ENCODE peak calls at places on chromosomes 3 and 15, in five cellular contexts. One of them, this sample, is unnamed.
A peak's percentile ranks its signal among the peaks of the same experiment; 100 is the strongest.

GRCh38 chr3:10972359-10972758 is 20.2 kb upstream of the SLC6A1 start:
- DNase-seq in OCI-LY7: no peak
- DNase-seq in fibroblast of the conjunctiva: no peak
- DNase-seq in SK-N-SH: no peak
- DNase-seq in mesenteric fat pad: no peak
- DNase-seq in this sample: no peak

GRCh38 chr15:76217029-76217866 is 94.0 kb downstream of the ETFA start:
- DNase-seq in SK-N-SH: no peak
- DNase-seq in fibroblast of the conjunctiva: no peak
- DNase-seq in mesenteric fat pad: no peak
- DNase-seq in OCI-LY7: no peak
- DNase-seq in this sample: no peak

GRCh38 chr15:40190591-40190990 is 29.7 kb downstream of the BUB1B start:
- DNase-seq in SK-N-SH: no peak
- DNase-seq in fibroblast of the conjunctiva: peak; percentile 23
- DNase-seq in mesenteric fat pad: no peak
- DNase-seq in OCI-LY7: no peak
- DNase-seq in this sample: no peak

GRCh38 chr3:157392104-157392503 is 44.5 kb upstream of the PTX3 start:
- DNase-seq in mesenteric fat pad: no peak
- DNase-seq in SK-N-SH: no peak
- DNase-seq in OCI-LY7: no peak
- DNase-seq in fibroblast of the conjunctiva: no peak
- DNase-seq in this sample: no peak

GRCh38 chr15:27865926-27866325 is 233.2 kb downstream of the OCA2 start:
- DNase-seq in fibroblast of the conjunctiva: no peak
- DNase-seq in OCI-LY7: no peak
- DNase-seq in SK-N-SH: no peak
- DNase-seq in mesenteric fat pad: no peak
- DNase-seq in this sample: peak; percentile 10

GRCh38 chr15:41486286-41486685 is 7.4 kb upstream of the ITPKA start:
- DNase-seq in fibroblast of the conjunctiva: no peak
- DNase-seq in OCI-LY7: no peak
- DNase-seq in SK-N-SH: peak; percentile 28
- DNase-seq in mesenteric fat pad: no peak
- DNase-seq in this sample: no peak

GRCh38 chr3:46215810-46216414 is 7.8 kb upstream of the CCR1 start:
- DNase-seq in OCI-LY7: no peak
- DNase-seq in SK-N-SH: no peak
- DNase-seq in fibroblast of the conjunctiva: no peak
- DNase-seq in mesenteric fat pad: no peak
- DNase-seq in this sample: no peak

GRCh38 chr3:66554178-66554577 is 53.4 kb upstream of the LRIG1 start:
- DNase-seq in OCI-LY7: peak; percentile 19
- DNase-seq in SK-N-SH: no peak
- DNase-seq in fibroblast of the conjunctiva: no peak
- DNase-seq in mesenteric fat pad: no peak
- DNase-seq in this sample: no peak

GRCh38 chr3:156788846-156789245 is 37.3 kb upstream of the LEKR1 start:
- DNase-seq in mesenteric fat pad: no peak
- DNase-seq in OCI-LY7: no peak
- DNase-seq in SK-N-SH: no peak
- DNase-seq in fibroblast of the conjunctiva: no peak
- DNase-seq in this sample: no peak

GRCh38 chr15:81155375-81156218 is 21.5 kb downstream of the CFAP161 start:
- DNase-seq in fibroblast of the conjunctiva: peak; percentile 75
- DNase-seq in OCI-LY7: peak; percentile 62
- DNase-seq in mesenteric fat pad: no peak
- DNase-seq in SK-N-SH: peak; percentile 46
- DNase-seq in this sample: peak; percentile 53

GRCh38 chr15:36356511-36356910 is 222.9 kb upstream of the CDIN1 start:
- DNase-seq in mesenteric fat pad: no peak
- DNase-seq in fibroblast of the conjunctiva: no peak
- DNase-seq in SK-N-SH: no peak
- DNase-seq in OCI-LY7: no peak
- DNase-seq in this sample: no peak

GRCh38 chr15:26773917-26774316 is 1.1 kb upstream of the GABRB3 start:
- DNase-seq in OCI-LY7: no peak
- DNase-seq in SK-N-SH: no peak
- DNase-seq in fibroblast of the conjunctiva: no peak
- DNase-seq in mesenteric fat pad: no peak
- DNase-seq in this sample: peak; percentile 45

GRCh38 chr3:113140876-113141275 is 70.5 kb upstream of the BOC start:
- DNase-seq in OCI-LY7: no peak
- DNase-seq in SK-N-SH: no peak
- DNase-seq in fibroblast of the conjunctiva: no peak
- DNase-seq in mesenteric fat pad: no peak
- DNase-seq in this sample: no peak

GRCh38 chr3:195009607-195010006 is 261.4 kb downstream of the XXYLT1 start:
- DNase-seq in fibroblast of the conjunctiva: no peak
- DNase-seq in OCI-LY7: no peak
- DNase-seq in SK-N-SH: no peak
- DNase-seq in mesenteric fat pad: no peak
- DNase-seq in this sample: no peak

GRCh38 chr3:125231895-125232294 is 19.3 kb upstream of the SLC12A8 start:
- DNase-seq in SK-N-SH: no peak
- DNase-seq in mesenteric fat pad: no peak
- DNase-seq in fibroblast of the conjunctiva: peak; percentile 30
- DNase-seq in OCI-LY7: no peak
- DNase-seq in this sample: no peak

GRCh38 chr3:40299721-40300335 is 9.7 kb upstream of the EIF1B start:
- DNase-seq in OCI-LY7: no peak
- DNase-seq in SK-N-SH: no peak
- DNase-seq in mesenteric fat pad: no peak
- DNase-seq in fibroblast of the conjunctiva: peak; percentile 63
- DNase-seq in this sample: no peak

GRCh38 chr3:150227839-150228238 is 180.3 kb upstream of the TSC22D2 start:
- DNase-seq in OCI-LY7: peak; percentile 70
- DNase-seq in mesenteric fat pad: no peak
- DNase-seq in fibroblast of the conjunctiva: peak; percentile 59
- DNase-seq in SK-N-SH: peak; percentile 30
- DNase-seq in this sample: peak; percentile 43

GRCh38 chr15:47332481-47332880 is 384.8 kb upstream of the SEMA6D start:
- DNase-seq in OCI-LY7: no peak
- DNase-seq in SK-N-SH: no peak
- DNase-seq in mesenteric fat pad: no peak
- DNase-seq in fibroblast of the conjunctiva: no peak
- DNase-seq in this sample: peak; percentile 67

GRCh38 chr3:13710251-13710650 is 161.3 kb downstream of the FBLN2 start:
- DNase-seq in fibroblast of the conjunctiva: no peak
- DNase-seq in SK-N-SH: no peak
- DNase-seq in mesenteric fat pad: peak; percentile 64
- DNase-seq in OCI-LY7: no peak
- DNase-seq in this sample: no peak

GRCh38 chr15:66573348-66573718 is 7.5 kb upstream of the LCTL start:
- DNase-seq in fibroblast of the conjunctiva: no peak
- DNase-seq in mesenteric fat pad: no peak
- DNase-seq in OCI-LY7: no peak
- DNase-seq in SK-N-SH: no peak
- DNase-seq in this sample: no peak

GRCh38 chr3:172158741-172159140 is 119.4 kb downstream of the FNDC3B start:
- DNase-seq in OCI-LY7: no peak
- DNase-seq in mesenteric fat pad: no peak
- DNase-seq in fibroblast of the conjunctiva: no peak
- DNase-seq in SK-N-SH: no peak
- DNase-seq in this sample: no peak

GRCh38 chr3:53109822-53110771 is 20.1 kb downstream of the RFT1 start:
- DNase-seq in SK-N-SH: peak; percentile 31
- DNase-seq in OCI-LY7: peak; percentile 65
- DNase-seq in mesenteric fat pad: no peak
- DNase-seq in fibroblast of the conjunctiva: peak; percentile 92
- DNase-seq in this sample: peak; percentile 56

GRCh38 chr3:61649381-61650170 is 88.2 kb downstream of the PTPRG start:
- DNase-seq in SK-N-SH: no peak
- DNase-seq in mesenteric fat pad: no peak
- DNase-seq in fibroblast of the conjunctiva: no peak
- DNase-seq in OCI-LY7: no peak
- DNase-seq in this sample: no peak

GRCh38 chr3:110568246-110568645 is 503.4 kb upstream of the NECTIN3 start:
- DNase-seq in fibroblast of the conjunctiva: peak; percentile 47
- DNase-seq in mesenteric fat pad: no peak
- DNase-seq in OCI-LY7: no peak
- DNase-seq in SK-N-SH: no peak
- DNase-seq in this sample: no peak

GRCh38 chr15:32704343-32705076 is 13.3 kb upstream of the GREM1 start:
- DNase-seq in fibroblast of the conjunctiva: no peak
- DNase-seq in OCI-LY7: no peak
- DNase-seq in mesenteric fat pad: no peak
- DNase-seq in SK-N-SH: no peak
- DNase-seq in this sample: no peak

GRCh38 chr15:77654975-77655374 is 22.3 kb upstream of the LINGO1 start:
- DNase-seq in OCI-LY7: peak; percentile 10
- DNase-seq in SK-N-SH: peak; percentile 54
- DNase-seq in fibroblast of the conjunctiva: no peak
- DNase-seq in mesenteric fat pad: no peak
- DNase-seq in this sample: peak; percentile 76

GRCh38 chr15:70328137-70329115 is 230.7 kb upstream of the TLE3 start:
- DNase-seq in OCI-LY7: no peak
- DNase-seq in mesenteric fat pad: no peak
- DNase-seq in fibroblast of the conjunctiva: peak; percentile 59
- DNase-seq in SK-N-SH: no peak
- DNase-seq in this sample: no peak

GRCh38 chr3:39202094-39202493 is 9.7 kb upstream of the XIRP1 start:
- DNase-seq in SK-N-SH: no peak
- DNase-seq in fibroblast of the conjunctiva: no peak
- DNase-seq in mesenteric fat pad: no peak
- DNase-seq in OCI-LY7: no peak
- DNase-seq in this sample: no peak

GRCh38 chr15:68693071-68693470 is 114.3 kb downstream of the CORO2B start:
- DNase-seq in OCI-LY7: no peak
- DNase-seq in fibroblast of the conjunctiva: no peak
- DNase-seq in SK-N-SH: peak; percentile 39
- DNase-seq in mesenteric fat pad: no peak
- DNase-seq in this sample: no peak